ENCODE peak calls at places on chromosomes 16 and 17, in nine cellular contexts. One of them, this sample, is unnamed.

GRCh38 chr16:85778873-85779272 is 20.5 kb downstream of the EMC8 start:
- DNase-seq in germinal center: no peak
- DNase-seq in activated gamma-delta T cell treated with Interleukin-2 at 50 U/mL for 16 hours: no peak
- DNase-seq in nucleus accumbens: no peak
- DNase-seq in T1000: no peak
- DNase-seq in activated T-cell treated with anti-CD3 and anti-CD28 coated beads, Interleukin-2, amount 50 U/mL, for 1 hour: no peak
- DNase-seq in mammary epithelial cell: no peak
- DNase-seq in stimulated activated CD8-positive, alpha-beta memory T cell treated with anti-CD3 and anti-CD28 coated beads, Interleukin-15, amount 100 ng/mL, for 4 hours: peak; percentile 17
- DNase-seq in heart right ventricle: no peak
- DNase-seq in this sample: no peak

GRCh38 chr16:35492225-35492624 is 2032.8 kb downstream of the TP53TG3F start:
- DNase-seq in germinal center: no peak
- DNase-seq in activated gamma-delta T cell treated with Interleukin-2 at 50 U/mL for 16 hours: no peak
- DNase-seq in nucleus accumbens: no peak
- DNase-seq in T1000: no peak
- DNase-seq in activated T-cell treated with anti-CD3 and anti-CD28 coated beads, Interleukin-2, amount 50 U/mL, for 1 hour: no peak
- DNase-seq in mammary epithelial cell: no peak
- DNase-seq in stimulated activated CD8-positive, alpha-beta memory T cell treated with anti-CD3 and anti-CD28 coated beads, Interleukin-15, amount 100 ng/mL, for 4 hours: no peak
- DNase-seq in heart right ventricle: no peak
- DNase-seq in this sample: no peak

GRCh38 chr17:46851029-46851741 is at the start of gene WNT9B:
- DNase-seq in germinal center: peak; percentile 45
- DNase-seq in activated gamma-delta T cell treated with Interleukin-2 at 50 U/mL for 16 hours: no peak
- DNase-seq in nucleus accumbens: peak; percentile 13
- DNase-seq in T1000: no peak
- DNase-seq in activated T-cell treated with anti-CD3 and anti-CD28 coated beads, Interleukin-2, amount 50 U/mL, for 1 hour: peak; percentile 29
- DNase-seq in mammary epithelial cell: peak; percentile 23
- DNase-seq in stimulated activated CD8-positive, alpha-beta memory T cell treated with anti-CD3 and anti-CD28 coated beads, Interleukin-15, amount 100 ng/mL, for 4 hours: no peak
- DNase-seq in heart right ventricle: no peak
- DNase-seq in this sample: no peak

GRCh38 chr17:42438600-42439567 is 15.8 kb upstream of the CAVIN1 start:
- DNase-seq in germinal center: no peak
- DNase-seq in activated gamma-delta T cell treated with Interleukin-2 at 50 U/mL for 16 hours: peak; percentile 27
- DNase-seq in nucleus accumbens: no peak
- DNase-seq in T1000: no peak
- DNase-seq in activated T-cell treated with anti-CD3 and anti-CD28 coated beads, Interleukin-2, amount 50 U/mL, for 1 hour: peak; percentile 48
- DNase-seq in mammary epithelial cell: no peak
- DNase-seq in stimulated activated CD8-positive, alpha-beta memory T cell treated with anti-CD3 and anti-CD28 coated beads, Interleukin-15, amount 100 ng/mL, for 4 hours: no peak
- DNase-seq in heart right ventricle: no peak
- DNase-seq in this sample: peak; percentile 66

GRCh38 chr17:6461246-6461645 is 17.0 kb downstream of the PIMREG start:
- DNase-seq in germinal center: no peak
- DNase-seq in activated gamma-delta T cell treated with Interleukin-2 at 50 U/mL for 16 hours: no peak
- DNase-seq in nucleus accumbens: no peak
- DNase-seq in T1000: no peak
- DNase-seq in activated T-cell treated with anti-CD3 and anti-CD28 coated beads, Interleukin-2, amount 50 U/mL, for 1 hour: no peak
- DNase-seq in mammary epithelial cell: no peak
- DNase-seq in stimulated activated CD8-positive, alpha-beta memory T cell treated with anti-CD3 and anti-CD28 coated beads, Interleukin-15, amount 100 ng/mL, for 4 hours: no peak
- DNase-seq in heart right ventricle: no peak
- DNase-seq in this sample: peak; percentile 34

GRCh38 chr17:42706732-42707131 is 24.4 kb downstream of the CNTNAP1 start:
- DNase-seq in germinal center: no peak
- DNase-seq in activated gamma-delta T cell treated with Interleukin-2 at 50 U/mL for 16 hours: peak; percentile 23
- DNase-seq in nucleus accumbens: no peak
- DNase-seq in T1000: no peak
- DNase-seq in activated T-cell treated with anti-CD3 and anti-CD28 coated beads, Interleukin-2, amount 50 U/mL, for 1 hour: peak; percentile 47
- DNase-seq in mammary epithelial cell: no peak
- DNase-seq in stimulated activated CD8-positive, alpha-beta memory T cell treated with anti-CD3 and anti-CD28 coated beads, Interleukin-15, amount 100 ng/mL, for 4 hours: no peak
- DNase-seq in heart right ventricle: no peak
- DNase-seq in this sample: no peak

GRCh38 chr17:64056269-64057005 is 36.0 kb upstream of the ICAM2 start:
- DNase-seq in germinal center: no peak
- DNase-seq in activated gamma-delta T cell treated with Interleukin-2 at 50 U/mL for 16 hours: no peak
- DNase-seq in nucleus accumbens: no peak
- DNase-seq in T1000: no peak
- DNase-seq in activated T-cell treated with anti-CD3 and anti-CD28 coated beads, Interleukin-2, amount 50 U/mL, for 1 hour: no peak
- DNase-seq in mammary epithelial cell: no peak
- DNase-seq in stimulated activated CD8-positive, alpha-beta memory T cell treated with anti-CD3 and anti-CD28 coated beads, Interleukin-15, amount 100 ng/mL, for 4 hours: no peak
- DNase-seq in heart right ventricle: no peak
- DNase-seq in this sample: no peak

GRCh38 chr17:35189291-35189690 is 4.9 kb downstream of the SLC35G3 start:
- DNase-seq in germinal center: no peak
- DNase-seq in activated gamma-delta T cell treated with Interleukin-2 at 50 U/mL for 16 hours: no peak
- DNase-seq in nucleus accumbens: no peak
- DNase-seq in T1000: no peak
- DNase-seq in activated T-cell treated with anti-CD3 and anti-CD28 coated beads, Interleukin-2, amount 50 U/mL, for 1 hour: no peak
- DNase-seq in mammary epithelial cell: peak; percentile 52
- DNase-seq in stimulated activated CD8-positive, alpha-beta memory T cell treated with anti-CD3 and anti-CD28 coated beads, Interleukin-15, amount 100 ng/mL, for 4 hours: no peak
- DNase-seq in heart right ventricle: no peak
- DNase-seq in this sample: no peak

GRCh38 chr17:35341465-35341992 is 31.9 kb downstream of the SLFN11 start:
- DNase-seq in germinal center: no peak
- DNase-seq in activated gamma-delta T cell treated with Interleukin-2 at 50 U/mL for 16 hours: no peak
- DNase-seq in nucleus accumbens: no peak
- DNase-seq in T1000: no peak
- DNase-seq in activated T-cell treated with anti-CD3 and anti-CD28 coated beads, Interleukin-2, amount 50 U/mL, for 1 hour: no peak
- DNase-seq in mammary epithelial cell: no peak
- DNase-seq in stimulated activated CD8-positive, alpha-beta memory T cell treated with anti-CD3 and anti-CD28 coated beads, Interleukin-15, amount 100 ng/mL, for 4 hours: no peak
- DNase-seq in heart right ventricle: no peak
- DNase-seq in this sample: no peak

GRCh38 chr16:89319883-89320716 is 102.6 kb downstream of the ZNF778 start:
- DNase-seq in germinal center: no peak
- DNase-seq in activated gamma-delta T cell treated with Interleukin-2 at 50 U/mL for 16 hours: peak; percentile 41
- DNase-seq in nucleus accumbens: no peak
- DNase-seq in T1000: peak; percentile 72
- DNase-seq in activated T-cell treated with anti-CD3 and anti-CD28 coated beads, Interleukin-2, amount 50 U/mL, for 1 hour: peak; percentile 48
- DNase-seq in mammary epithelial cell: peak; percentile 91
- DNase-seq in stimulated activated CD8-positive, alpha-beta memory T cell treated with anti-CD3 and anti-CD28 coated beads, Interleukin-15, amount 100 ng/mL, for 4 hours: no peak
- DNase-seq in heart right ventricle: peak; percentile 41
- DNase-seq in this sample: peak; percentile 76

GRCh38 chr17:82354804-82355308 is 4.2 kb upstream of the TEX19 start:
- DNase-seq in germinal center: no peak
- DNase-seq in activated gamma-delta T cell treated with Interleukin-2 at 50 U/mL for 16 hours: no peak
- DNase-seq in nucleus accumbens: no peak
- DNase-seq in T1000: no peak
- DNase-seq in activated T-cell treated with anti-CD3 and anti-CD28 coated beads, Interleukin-2, amount 50 U/mL, for 1 hour: no peak
- DNase-seq in mammary epithelial cell: no peak
- DNase-seq in stimulated activated CD8-positive, alpha-beta memory T cell treated with anti-CD3 and anti-CD28 coated beads, Interleukin-15, amount 100 ng/mL, for 4 hours: no peak
- DNase-seq in heart right ventricle: no peak
- DNase-seq in this sample: no peak

GRCh38 chr17:14207791-14208190 is 28.9 kb downstream of the CDRT15 start:
- DNase-seq in germinal center: no peak
- DNase-seq in activated gamma-delta T cell treated with Interleukin-2 at 50 U/mL for 16 hours: no peak
- DNase-seq in nucleus accumbens: no peak
- DNase-seq in T1000: no peak
- DNase-seq in activated T-cell treated with anti-CD3 and anti-CD28 coated beads, Interleukin-2, amount 50 U/mL, for 1 hour: no peak
- DNase-seq in mammary epithelial cell: no peak
- DNase-seq in stimulated activated CD8-positive, alpha-beta memory T cell treated with anti-CD3 and anti-CD28 coated beads, Interleukin-15, amount 100 ng/mL, for 4 hours: no peak
- DNase-seq in heart right ventricle: no peak
- DNase-seq in this sample: no peak

GRCh38 chr17:12737740-12738469 is 51.4 kb upstream of the ARHGAP44 start:
- DNase-seq in germinal center: no peak
- DNase-seq in activated gamma-delta T cell treated with Interleukin-2 at 50 U/mL for 16 hours: no peak
- DNase-seq in nucleus accumbens: no peak
- DNase-seq in T1000: no peak
- DNase-seq in activated T-cell treated with anti-CD3 and anti-CD28 coated beads, Interleukin-2, amount 50 U/mL, for 1 hour: no peak
- DNase-seq in mammary epithelial cell: no peak
- DNase-seq in stimulated activated CD8-positive, alpha-beta memory T cell treated with anti-CD3 and anti-CD28 coated beads, Interleukin-15, amount 100 ng/mL, for 4 hours: no peak
- DNase-seq in heart right ventricle: no peak
- DNase-seq in this sample: no peak

GRCh38 chr16:68839831-68840230 is 3.5 kb upstream of the TANGO6 start:
- DNase-seq in germinal center: no peak
- DNase-seq in activated gamma-delta T cell treated with Interleukin-2 at 50 U/mL for 16 hours: no peak
- DNase-seq in nucleus accumbens: no peak
- DNase-seq in T1000: no peak
- DNase-seq in activated T-cell treated with anti-CD3 and anti-CD28 coated beads, Interleukin-2, amount 50 U/mL, for 1 hour: no peak
- DNase-seq in mammary epithelial cell: no peak
- DNase-seq in stimulated activated CD8-positive, alpha-beta memory T cell treated with anti-CD3 and anti-CD28 coated beads, Interleukin-15, amount 100 ng/mL, for 4 hours: no peak
- DNase-seq in heart right ventricle: no peak
- DNase-seq in this sample: no peak

GRCh38 chr17:48558731-48559608 is 14.1 kb upstream of the HOXB2 start:
- DNase-seq in germinal center: no peak
- DNase-seq in activated gamma-delta T cell treated with Interleukin-2 at 50 U/mL for 16 hours: no peak
- DNase-seq in nucleus accumbens: no peak
- DNase-seq in T1000: no peak
- DNase-seq in activated T-cell treated with anti-CD3 and anti-CD28 coated beads, Interleukin-2, amount 50 U/mL, for 1 hour: no peak
- DNase-seq in mammary epithelial cell: no peak
- DNase-seq in stimulated activated CD8-positive, alpha-beta memory T cell treated with anti-CD3 and anti-CD28 coated beads, Interleukin-15, amount 100 ng/mL, for 4 hours: no peak
- DNase-seq in heart right ventricle: no peak
- DNase-seq in this sample: no peak

GRCh38 chr16:19389246-19389645 is 28.4 kb upstream of the TMC5 start:
- DNase-seq in germinal center: peak; percentile 69
- DNase-seq in activated gamma-delta T cell treated with Interleukin-2 at 50 U/mL for 16 hours: peak; percentile 5
- DNase-seq in nucleus accumbens: no peak
- DNase-seq in T1000: no peak
- DNase-seq in activated T-cell treated with anti-CD3 and anti-CD28 coated beads, Interleukin-2, amount 50 U/mL, for 1 hour: peak; percentile 18
- DNase-seq in mammary epithelial cell: peak; percentile 44
- DNase-seq in stimulated activated CD8-positive, alpha-beta memory T cell treated with anti-CD3 and anti-CD28 coated beads, Interleukin-15, amount 100 ng/mL, for 4 hours: no peak
- DNase-seq in heart right ventricle: peak; percentile 14
- DNase-seq in this sample: no peak

GRCh38 chr17:28416703-28417311 is 10.8 kb upstream of the SLC46A1 start:
- DNase-seq in germinal center: peak; percentile 37
- DNase-seq in activated gamma-delta T cell treated with Interleukin-2 at 50 U/mL for 16 hours: peak; percentile 50
- DNase-seq in nucleus accumbens: no peak
- DNase-seq in T1000: no peak
- DNase-seq in activated T-cell treated with anti-CD3 and anti-CD28 coated beads, Interleukin-2, amount 50 U/mL, for 1 hour: peak; percentile 43
- DNase-seq in mammary epithelial cell: peak; percentile 56
- DNase-seq in stimulated activated CD8-positive, alpha-beta memory T cell treated with anti-CD3 and anti-CD28 coated beads, Interleukin-15, amount 100 ng/mL, for 4 hours: peak; percentile 6
- DNase-seq in heart right ventricle: no peak
- DNase-seq in this sample: no peak

GRCh38 chr16:67882374-67883145 is 2.1 kb upstream of the NRN1L start:
- DNase-seq in germinal center: no peak
- DNase-seq in activated gamma-delta T cell treated with Interleukin-2 at 50 U/mL for 16 hours: no peak
- DNase-seq in nucleus accumbens: peak; percentile 85
- DNase-seq in T1000: no peak
- DNase-seq in activated T-cell treated with anti-CD3 and anti-CD28 coated beads, Interleukin-2, amount 50 U/mL, for 1 hour: no peak
- DNase-seq in mammary epithelial cell: no peak
- DNase-seq in stimulated activated CD8-positive, alpha-beta memory T cell treated with anti-CD3 and anti-CD28 coated beads, Interleukin-15, amount 100 ng/mL, for 4 hours: no peak
- DNase-seq in heart right ventricle: peak; percentile 64
- DNase-seq in this sample: peak; percentile 76

GRCh38 chr16:53872248-53873221 is 168.6 kb downstream of the FTO start:
- DNase-seq in germinal center: no peak
- DNase-seq in activated gamma-delta T cell treated with Interleukin-2 at 50 U/mL for 16 hours: no peak
- DNase-seq in nucleus accumbens: no peak
- DNase-seq in T1000: no peak
- DNase-seq in activated T-cell treated with anti-CD3 and anti-CD28 coated beads, Interleukin-2, amount 50 U/mL, for 1 hour: no peak
- DNase-seq in mammary epithelial cell: peak; percentile 84
- DNase-seq in stimulated activated CD8-positive, alpha-beta memory T cell treated with anti-CD3 and anti-CD28 coated beads, Interleukin-15, amount 100 ng/mL, for 4 hours: no peak
- DNase-seq in heart right ventricle: no peak
- DNase-seq in this sample: no peak

GRCh38 chr16:759110-759910 is 1.2 kb upstream of the MSLN start:
- DNase-seq in germinal center: no peak
- DNase-seq in activated gamma-delta T cell treated with Interleukin-2 at 50 U/mL for 16 hours: no peak
- DNase-seq in nucleus accumbens: no peak
- DNase-seq in T1000: no peak
- DNase-seq in activated T-cell treated with anti-CD3 and anti-CD28 coated beads, Interleukin-2, amount 50 U/mL, for 1 hour: no peak
- DNase-seq in mammary epithelial cell: no peak
- DNase-seq in stimulated activated CD8-positive, alpha-beta memory T cell treated with anti-CD3 and anti-CD28 coated beads, Interleukin-15, amount 100 ng/mL, for 4 hours: no peak
- DNase-seq in heart right ventricle: no peak
- DNase-seq in this sample: peak; percentile 64

GRCh38 chr17:5901731-5902660 is 168.2 kb upstream of the WSCD1 start:
- DNase-seq in germinal center: no peak
- DNase-seq in activated gamma-delta T cell treated with Interleukin-2 at 50 U/mL for 16 hours: no peak
- DNase-seq in nucleus accumbens: no peak
- DNase-seq in T1000: no peak
- DNase-seq in activated T-cell treated with anti-CD3 and anti-CD28 coated beads, Interleukin-2, amount 50 U/mL, for 1 hour: no peak
- DNase-seq in mammary epithelial cell: no peak
- DNase-seq in stimulated activated CD8-positive, alpha-beta memory T cell treated with anti-CD3 and anti-CD28 coated beads, Interleukin-15, amount 100 ng/mL, for 4 hours: no peak
- DNase-seq in heart right ventricle: no peak
- DNase-seq in this sample: no peak

GRCh38 chr17:50452627-50453300 is 15.9 kb downstream of the CHAD start:
- DNase-seq in germinal center: peak; percentile 38
- DNase-seq in activated gamma-delta T cell treated with Interleukin-2 at 50 U/mL for 16 hours: no peak
- DNase-seq in nucleus accumbens: no peak
- DNase-seq in T1000: no peak
- DNase-seq in activated T-cell treated with anti-CD3 and anti-CD28 coated beads, Interleukin-2, amount 50 U/mL, for 1 hour: no peak
- DNase-seq in mammary epithelial cell: peak; percentile 59
- DNase-seq in stimulated activated CD8-positive, alpha-beta memory T cell treated with anti-CD3 and anti-CD28 coated beads, Interleukin-15, amount 100 ng/mL, for 4 hours: no peak
- DNase-seq in heart right ventricle: no peak
- DNase-seq in this sample: no peak

GRCh38 chr16:84730406-84731106 is 30.8 kb downstream of the USP10 start:
- DNase-seq in germinal center: peak; percentile 51
- DNase-seq in activated gamma-delta T cell treated with Interleukin-2 at 50 U/mL for 16 hours: peak; percentile 21
- DNase-seq in nucleus accumbens: peak; percentile 42
- DNase-seq in T1000: peak; percentile 15
- DNase-seq in activated T-cell treated with anti-CD3 and anti-CD28 coated beads, Interleukin-2, amount 50 U/mL, for 1 hour: no peak
- DNase-seq in mammary epithelial cell: peak; percentile 73
- DNase-seq in stimulated activated CD8-positive, alpha-beta memory T cell treated with anti-CD3 and anti-CD28 coated beads, Interleukin-15, amount 100 ng/mL, for 4 hours: no peak
- DNase-seq in heart right ventricle: no peak
- DNase-seq in this sample: no peak

GRCh38 chr16:12267491-12267890 is 291.0 kb downstream of the SNX29 start:
- DNase-seq in germinal center: no peak
- DNase-seq in activated gamma-delta T cell treated with Interleukin-2 at 50 U/mL for 16 hours: no peak
- DNase-seq in nucleus accumbens: no peak
- DNase-seq in T1000: no peak
- DNase-seq in activated T-cell treated with anti-CD3 and anti-CD28 coated beads, Interleukin-2, amount 50 U/mL, for 1 hour: no peak
- DNase-seq in mammary epithelial cell: no peak
- DNase-seq in stimulated activated CD8-positive, alpha-beta memory T cell treated with anti-CD3 and anti-CD28 coated beads, Interleukin-15, amount 100 ng/mL, for 4 hours: no peak
- DNase-seq in heart right ventricle: no peak
- DNase-seq in this sample: no peak

GRCh38 chr17:81582769-81583168 is 30.6 kb upstream of the FAAP100 start:
- DNase-seq in germinal center: no peak
- DNase-seq in activated gamma-delta T cell treated with Interleukin-2 at 50 U/mL for 16 hours: no peak
- DNase-seq in nucleus accumbens: no peak
- DNase-seq in T1000: no peak
- DNase-seq in activated T-cell treated with anti-CD3 and anti-CD28 coated beads, Interleukin-2, amount 50 U/mL, for 1 hour: no peak
- DNase-seq in mammary epithelial cell: no peak
- DNase-seq in stimulated activated CD8-positive, alpha-beta memory T cell treated with anti-CD3 and anti-CD28 coated beads, Interleukin-15, amount 100 ng/mL, for 4 hours: no peak
- DNase-seq in heart right ventricle: no peak
- DNase-seq in this sample: no peak

GRCh38 chr16:85003076-85003475 is 8.3 kb downstream of the ZDHHC7 start:
- DNase-seq in germinal center: no peak
- DNase-seq in activated gamma-delta T cell treated with Interleukin-2 at 50 U/mL for 16 hours: no peak
- DNase-seq in nucleus accumbens: no peak
- DNase-seq in T1000: no peak
- DNase-seq in activated T-cell treated with anti-CD3 and anti-CD28 coated beads, Interleukin-2, amount 50 U/mL, for 1 hour: no peak
- DNase-seq in mammary epithelial cell: no peak
- DNase-seq in stimulated activated CD8-positive, alpha-beta memory T cell treated with anti-CD3 and anti-CD28 coated beads, Interleukin-15, amount 100 ng/mL, for 4 hours: no peak
- DNase-seq in heart right ventricle: no peak
- DNase-seq in this sample: no peak

GRCh38 chr17:48878920-48879898 is 13.4 kb upstream of the ATP5MC1 start:
- DNase-seq in germinal center: peak; percentile 85
- DNase-seq in activated gamma-delta T cell treated with Interleukin-2 at 50 U/mL for 16 hours: peak; percentile 50
- DNase-seq in nucleus accumbens: no peak
- DNase-seq in T1000: peak; percentile 25
- DNase-seq in activated T-cell treated with anti-CD3 and anti-CD28 coated beads, Interleukin-2, amount 50 U/mL, for 1 hour: peak; percentile 40
- DNase-seq in mammary epithelial cell: peak; percentile 48
- DNase-seq in stimulated activated CD8-positive, alpha-beta memory T cell treated with anti-CD3 and anti-CD28 coated beads, Interleukin-15, amount 100 ng/mL, for 4 hours: no peak
- DNase-seq in heart right ventricle: no peak
- DNase-seq in this sample: no peak

GRCh38 chr17:55527520-55528118 is 16.4 kb upstream of the SMIM36 start:
- DNase-seq in germinal center: peak; percentile 15
- DNase-seq in activated gamma-delta T cell treated with Interleukin-2 at 50 U/mL for 16 hours: no peak
- DNase-seq in nucleus accumbens: peak; percentile 31
- DNase-seq in T1000: no peak
- DNase-seq in activated T-cell treated with anti-CD3 and anti-CD28 coated beads, Interleukin-2, amount 50 U/mL, for 1 hour: no peak
- DNase-seq in mammary epithelial cell: peak; percentile 30
- DNase-seq in stimulated activated CD8-positive, alpha-beta memory T cell treated with anti-CD3 and anti-CD28 coated beads, Interleukin-15, amount 100 ng/mL, for 4 hours: no peak
- DNase-seq in heart right ventricle: no peak
- DNase-seq in this sample: no peak

GRCh38 chr16:62190426-62190825 is 154.2 kb upstream of the CDH8 start:
- DNase-seq in germinal center: no peak
- DNase-seq in activated gamma-delta T cell treated with Interleukin-2 at 50 U/mL for 16 hours: no peak
- DNase-seq in nucleus accumbens: no peak
- DNase-seq in T1000: no peak
- DNase-seq in activated T-cell treated with anti-CD3 and anti-CD28 coated beads, Interleukin-2, amount 50 U/mL, for 1 hour: no peak
- DNase-seq in mammary epithelial cell: peak; percentile 17
- DNase-seq in stimulated activated CD8-positive, alpha-beta memory T cell treated with anti-CD3 and anti-CD28 coated beads, Interleukin-15, amount 100 ng/mL, for 4 hours: no peak
- DNase-seq in heart right ventricle: no peak
- DNase-seq in this sample: no peak

GRCh38 chr17:19364699-19365498 is 2.4 kb upstream of the B9D1 start:
- DNase-seq in germinal center: no peak
- DNase-seq in activated gamma-delta T cell treated with Interleukin-2 at 50 U/mL for 16 hours: no peak
- DNase-seq in nucleus accumbens: no peak
- DNase-seq in T1000: no peak
- DNase-seq in activated T-cell treated with anti-CD3 and anti-CD28 coated beads, Interleukin-2, amount 50 U/mL, for 1 hour: no peak
- DNase-seq in mammary epithelial cell: peak; percentile 23
- DNase-seq in stimulated activated CD8-positive, alpha-beta memory T cell treated with anti-CD3 and anti-CD28 coated beads, Interleukin-15, amount 100 ng/mL, for 4 hours: no peak
- DNase-seq in heart right ventricle: no peak
- DNase-seq in this sample: no peak

GRCh38 chr17:17635126-17635525 is 43.6 kb upstream of the PEMT start:
- DNase-seq in germinal center: no peak
- DNase-seq in activated gamma-delta T cell treated with Interleukin-2 at 50 U/mL for 16 hours: no peak
- DNase-seq in nucleus accumbens: no peak
- DNase-seq in T1000: no peak
- DNase-seq in activated T-cell treated with anti-CD3 and anti-CD28 coated beads, Interleukin-2, amount 50 U/mL, for 1 hour: no peak
- DNase-seq in mammary epithelial cell: no peak
- DNase-seq in stimulated activated CD8-positive, alpha-beta memory T cell treated with anti-CD3 and anti-CD28 coated beads, Interleukin-15, amount 100 ng/mL, for 4 hours: no peak
- DNase-seq in heart right ventricle: no peak
- DNase-seq in this sample: no peak

This sample was measured in Right ventricle myocardium inferior.